ENCODE peak calls at places on chromosome 4, in seven cellular contexts. A is dermis microvascular lymphatic vessel endothelial cell; O is NCI-H748 treated with DMSO at 0.1 percent for 48 hours; U is anterior cingulate cortex; Z is activated CD4-positive, alpha-beta T cell treated with anti-CD3 and anti-CD28 coated beads, Interleukin-2, amount 50 U/mL, for 48 hours; T is non-pigmented ciliary epithelial cell; C is SW 1271. L is an unnamed sample.

GRCh38 chr4:128310266-128310697 is 22.7 kb upstream of the PGRMC2 start:
- DNase-seq in Z (no peak), T (no peak), A (peak), C (no peak), U (no peak), O (no peak), L (no peak)

GRCh38 chr4:8725071-8725841 is 132.7 kb downstream of the CPZ start:
- DNase-seq in T (no peak), Z (no peak), A (no peak), C (no peak), O (no peak), U (no peak), L (no peak)

GRCh38 chr4:56979674-56980073 is 978 bp downstream of the POLR2B start:
- DNase-seq in T (no peak), O (no peak), C (no peak), U (no peak), Z (peak), A (peak), L (no peak)

GRCh38 chr4:151025759-151026158 is 10.7 kb upstream of the LRBA start:
- DNase-seq in O (no peak), T (no peak), C (no peak), A (no peak), U (no peak), Z (no peak), L (no peak)

GRCh38 chr4:29046166-29046565 is 1674.0 kb upstream of the PCDH7 start:
- DNase-seq in A (no peak), O (no peak), U (no peak), Z (no peak), T (peak), C (no peak), L (peak)

GRCh38 chr4:55312491-55313101 is 33.4 kb upstream of the SRD5A3 start:
- DNase-seq in T (no peak), A (peak), C (no peak), U (no peak), Z (peak), O (no peak), L (peak)

GRCh38 chr4:136927172-136927571 is 605.1 kb downstream of the PCDH18 start:
- DNase-seq in T (peak), A (no peak), C (no peak), U (no peak), Z (no peak), O (no peak), L (no peak)

GRCh38 chr4:100063355-100063754 is 113.3 kb upstream of the H2AZ1 start:
- DNase-seq in A (no peak), T (no peak), C (no peak), O (no peak), U (no peak), Z (no peak), L (no peak)

GRCh38 chr4:177177446-177178160 is 132.1 kb upstream of the NEIL3 start:
- DNase-seq in Z (no peak), C (no peak), T (peak), A (no peak), O (no peak), U (no peak), L (no peak)

GRCh38 chr4:75545526-75545925 is 10.3 kb upstream of the ODAPH start:
- DNase-seq in C (no peak), Z (no peak), A (no peak), O (no peak), U (no peak), T (peak), L (no peak)

GRCh38 chr4:166594326-166594946 is 639.9 kb downstream of the SPOCK3 start:
- DNase-seq in T (peak), Z (no peak), A (peak), C (no peak), U (no peak), O (peak), L (peak)

GRCh38 chr4:44194365-44194764 is 254.2 kb downstream of the KCTD8 start:
- DNase-seq in C (no peak), T (no peak), U (no peak), O (no peak), A (peak), Z (no peak), L (no peak)

GRCh38 chr4:111839186-111839585 is 306.1 kb upstream of the FAM241A start:
- DNase-seq in O (no peak), A (no peak), U (no peak), Z (no peak), T (no peak), C (no peak), L (peak)

GRCh38 chr4:7226993-7227392 is 34.7 kb downstream of the SORCS2 start:
- DNase-seq in Z (no peak), O (no peak), T (no peak), C (no peak), U (no peak), A (no peak), L (no peak)

GRCh38 chr4:124177647-124178425 is 534.7 kb downstream of the ANKRD50 start:
- DNase-seq in O (no peak), U (no peak), A (peak), C (no peak), T (peak), Z (no peak), L (no peak)

GRCh38 chr4:16893141-16893571 is 5.3 kb downstream of the LDB2 start:
- DNase-seq in Z (no peak), T (no peak), C (no peak), O (no peak), U (no peak), A (no peak), L (no peak)

GRCh38 chr4:87007345-87008181 is 72.8 kb downstream of the AFF1 start:
- DNase-seq in T (no peak), C (no peak), Z (peak), U (peak), O (peak), A (peak), L (peak)

GRCh38 chr4:125266901-125267601 is 47.7 kb upstream of the FAT4 start:
- DNase-seq in C (no peak), Z (no peak), U (no peak), A (no peak), T (peak), O (no peak), L (no peak)

GRCh38 chr4:38099020-38099600 is 138.9 kb downstream of the PTTG2 start:
- DNase-seq in T (no peak), C (no peak), A (peak), Z (no peak), O (no peak), U (no peak), L (no peak)

GRCh38 chr4:10704050-10704810 is 19.7 kb upstream of the CLNK start:
- DNase-seq in O (no peak), C (no peak), Z (no peak), T (no peak), U (no peak), A (peak), L (no peak)

GRCh38 chr4:41748074-41748787 is at the start of gene PHOX2B:
- DNase-seq in O (no peak), T (no peak), A (no peak), Z (no peak), C (no peak), U (no peak), L (no peak)

GRCh38 chr4:145827885-145828284 is 110.7 kb downstream of the ZNF827 start:
- DNase-seq in A (no peak), T (no peak), C (no peak), U (no peak), Z (no peak), O (no peak), L (no peak)

GRCh38 chr4:6681191-6681590 is 12.5 kb upstream of the S100P start:
- DNase-seq in C (no peak), A (no peak), O (no peak), T (no peak), U (no peak), Z (no peak), L (no peak)

GRCh38 chr4:186770446-186771175 is 47.0 kb upstream of the FAT1 start:
- DNase-seq in U (no peak), A (no peak), O (no peak), T (no peak), Z (no peak), C (no peak), L (no peak)

GRCh38 chr4:106707776-106708603 is 328.1 kb downstream of the DKK2 start:
- DNase-seq in Z (no peak), O (no peak), U (no peak), A (peak), C (no peak), T (no peak), L (no peak)

L was measured in hippocampal formation.